ENCODE peak calls at places on chromosomes 5 and 9, in six cellular contexts. W is COR-L47; P is stimulated activated CD4-positive, alpha-beta T cell treated with anti-CD3 and anti-CD28 coated beads, Interleukin-4, amount 100 ng/mL, for 24 hours; K is mammary epithelial cell; C is GOT3; D is AG20443. M is an unnamed sample.

GRCh38 chr5:72630056-72630455 is 122.8 kb upstream of the ZNF366 start:
- DNase-seq in W (no peak), P (no peak), K (no peak), C (no peak), D (no peak), M (no peak)

GRCh38 chr5:119290161-119290569 is 65.7 kb upstream of the TNFAIP8 start:
- DNase-seq in W (no peak), P (no peak), K (no peak), C (no peak), D (no peak), M (no peak)

GRCh38 chr5:103648086-103648485 is 85.5 kb upstream of the NUDT12 start:
- DNase-seq in W (no peak), P (no peak), K (no peak), C (no peak), D (no peak), M (no peak)

GRCh38 chr9:70256123-70256551 is 2.6 kb upstream of the SMC5 start:
- DNase-seq in W (no peak), P (no peak), K (peak), C (no peak), D (peak), M (peak)

GRCh38 chr9:112176410-112177010 is 1.4 kb upstream of the SUSD1 start:
- DNase-seq in W (no peak), P (no peak), K (no peak), C (no peak), D (no peak), M (no peak)

GRCh38 chr5:90878549-90879196 is 320.1 kb downstream of the ADGRV1 start:
- DNase-seq in W (no peak), P (no peak), K (peak), C (no peak), D (peak), M (peak)

GRCh38 chr9:113694912-113695900 is 180.9 kb upstream of the ZNF618 start:
- DNase-seq in W (no peak), P (no peak), K (no peak), C (no peak), D (no peak), M (no peak)

GRCh38 chr9:1598270-1598669 is 416.9 kb upstream of the SMARCA2 start:
- DNase-seq in W (no peak), P (no peak), K (no peak), C (no peak), D (no peak), M (no peak)

GRCh38 chr9:89661391-89661949 is 56.7 kb downstream of the GADD45G start:
- DNase-seq in W (no peak), P (no peak), K (no peak), C (no peak), D (peak), M (no peak)

GRCh38 chr5:139895647-139896046 is 100.0 kb downstream of the PSD2 start:
- DNase-seq in W (no peak), P (no peak), K (no peak), C (no peak), D (no peak), M (no peak)

GRCh38 chr9:38103340-38103739 is 34.3 kb upstream of the SHB start:
- DNase-seq in W (no peak), P (no peak), K (no peak), C (no peak), D (no peak), M (no peak)

GRCh38 chr5:39503148-39503547 is 78.4 kb upstream of the DAB2 start:
- DNase-seq in W (no peak), P (no peak), K (no peak), C (no peak), D (peak), M (no peak)

GRCh38 chr5:31965227-31965626 is 208.9 kb downstream of the GOLPH3 start:
- DNase-seq in W (no peak), P (no peak), K (no peak), C (no peak), D (no peak), M (no peak)

GRCh38 chr5:6417657-6418056 is 31.0 kb upstream of the UBE2QL1 start:
- DNase-seq in W (no peak), P (no peak), K (no peak), C (no peak), D (no peak), M (no peak)

GRCh38 chr5:10724799-10725507 is 36.1 kb downstream of the DAP start:
- DNase-seq in W (no peak), P (no peak), K (peak), C (no peak), D (peak), M (peak)

GRCh38 chr9:129601082-129601674 is 19.7 kb downstream of the C9orf50 start:
- DNase-seq in W (no peak), P (no peak), K (no peak), C (no peak), D (no peak), M (no peak)

GRCh38 chr9:127973169-127974001 is 7.4 kb downstream of the EEIG1 start:
- DNase-seq in W (no peak), P (no peak), K (no peak), C (no peak), D (no peak), M (no peak)

GRCh38 chr5:5751987-5752386 is 329.5 kb downstream of the ICE1 start:
- DNase-seq in W (no peak), P (no peak), K (no peak), C (no peak), D (no peak), M (no peak)

GRCh38 chr9:114386886-114387677 is 700 bp downstream of the AKNA start:
- DNase-seq in W (no peak), P (no peak), K (no peak), C (no peak), D (peak), M (no peak)

GRCh38 chr5:132489871-132490483 is 596 bp downstream of the IRF1 start:
- DNase-seq in W (peak), P (peak), K (no peak), C (no peak), D (peak), M (peak)

GRCh38 chr9:14180077-14180941 is 133.6 kb downstream of the NFIB start:
- DNase-seq in W (peak), P (no peak), K (peak), C (no peak), D (peak), M (no peak)

GRCh38 chr5:134540747-134541733 is 15.6 kb downstream of the JADE2 start:
- DNase-seq in W (no peak), P (no peak), K (no peak), C (no peak), D (no peak), M (no peak)

M was measured in epithelial cell of esophagus.